ENCODE peak calls at places on chromosomes 13 and 19, in five cellular contexts. K is spleen, A is breast epithelium, W is upper lobe of left lung, S is HCT116. J is an unnamed sample.

GRCh38 chr19:7748756-7749155 is 1.4 kb upstream of the CD209 start:
- DNase-seq in W (no peak), S (peak; percentile 50), A (no peak), K (no peak), J (no peak)

GRCh38 chr13:25860862-25861261 is 191.0 kb downstream of the SHISA2 start:
- DNase-seq in S (no peak), K (no peak), A (no peak), W (no peak), J (no peak)

GRCh38 chr19:7871280-7871529 is 3.0 kb downstream of the PRR36 start:
- DNase-seq in W (no peak), A (no peak), K (no peak), S (no peak), J (no peak)

GRCh38 chr13:48398450-48399095 is 14.3 kb downstream of the LPAR6 start:
- DNase-seq in K (no peak), A (no peak), W (no peak), S (no peak), J (no peak)

GRCh38 chr19:36198116-36198515 is 16.3 kb downstream of the ZNF565 start:
- DNase-seq in A (no peak), K (no peak), W (no peak), S (no peak), J (no peak)

GRCh38 chr19:11087870-11088507 is 1.3 kb upstream of the LDLR start:
- DNase-seq in W (no peak), A (no peak), S (no peak), K (no peak), J (no peak)

GRCh38 chr13:20360041-20360491 is 127.9 kb upstream of the GJB6 start:
- DNase-seq in A (no peak), W (no peak), S (no peak), K (no peak), J (no peak)

GRCh38 chr13:46295531-46296464 is 84.1 kb downstream of the LRRC63 start:
- DNase-seq in A (peak; percentile 46), K (no peak), W (no peak), S (no peak), J (no peak)

GRCh38 chr13:106357198-106357597 is 178.3 kb downstream of the EFNB2 start:
- DNase-seq in A (no peak), S (no peak), K (no peak), W (no peak), J (no peak)

GRCh38 chr19:45467115-45467455 is 711 bp upstream of the FOSB start:
- DNase-seq in W (no peak), A (no peak), S (no peak), K (no peak), J (no peak)

GRCh38 chr13:48511621-48512232 is 21.2 kb downstream of the RCBTB2 start:
- DNase-seq in K (no peak), W (no peak), A (no peak), S (no peak), J (no peak)

GRCh38 chr13:34410653-34411052 is 531.4 kb upstream of the NBEA start:
- DNase-seq in A (no peak), K (no peak), S (no peak), W (no peak), J (no peak)

GRCh38 chr13:23695711-23696512 is 125.7 kb downstream of the TNFRSF19 start:
- DNase-seq in K (peak; percentile 94), A (no peak), W (peak; percentile 90), S (no peak), J (no peak)

GRCh38 chr19:18593367-18594095 is 4.9 kb downstream of the REX1BD start:
- DNase-seq in S (no peak), W (peak; percentile 36), K (no peak), A (no peak), J (no peak)

GRCh38 chr13:27827646-27828045 is 35.4 kb downstream of the GSX1 start:
- DNase-seq in K (no peak), W (no peak), A (no peak), S (no peak), J (no peak)

GRCh38 chr13:90444232-90444631 is 903.3 kb upstream of the MIR17HG start:
- DNase-seq in W (no peak), S (no peak), K (no peak), A (no peak), J (no peak)

GRCh38 chr19:18697680-18698079 is 14.2 kb downstream of the CRTC1 start:
- DNase-seq in S (no peak), A (no peak), W (no peak), K (no peak), J (peak; percentile 26)

GRCh38 chr19:2812414-2813234 is 7.0 kb upstream of the ZNF554 start:
- DNase-seq in W (peak; percentile 75), A (no peak), K (no peak), S (no peak), J (no peak)

GRCh38 chr13:108897955-108898354 is 268.5 kb downstream of the MYO16 start:
- DNase-seq in W (no peak), A (no peak), S (no peak), K (no peak), J (no peak)

GRCh38 chr13:86464193-86464592 is 665.0 kb upstream of the SLITRK6 start:
- DNase-seq in A (no peak), W (no peak), K (no peak), S (no peak), J (no peak)

GRCh38 chr13:75635621-75636338 is at the start of gene LMO7:
- DNase-seq in K (peak; percentile 90), S (no peak), A (peak; percentile 64), W (peak; percentile 93), J (peak; percentile 74)

GRCh38 chr13:66171821-66172220 is 1058.3 kb downstream of the PCDH9 start:
- DNase-seq in S (no peak), A (no peak), W (no peak), K (no peak), J (no peak)

GRCh38 chr13:43331676-43332075 is 308.3 kb downstream of the DNAJC15 start:
- DNase-seq in K (no peak), W (no peak), S (no peak), A (no peak), J (peak; percentile 28)

GRCh38 chr19:44570603-44570983 is 41.1 kb upstream of the CEACAM20 start:
- DNase-seq in S (no peak), K (no peak), W (no peak), A (no peak), J (no peak)

GRCh38 chr19:13014921-13015280 is 19.6 kb downstream of the NFIX start:
- DNase-seq in K (no peak), W (no peak), A (no peak), S (no peak), J (no peak)

GRCh38 chr19:40723661-40724254 is 6.8 kb downstream of the ITPKC start:
- DNase-seq in S (no peak), A (no peak), K (no peak), W (no peak), J (no peak)

GRCh38 chr13:40251343-40252032 is 415.0 kb downstream of the FOXO1 start:
- DNase-seq in S (no peak), W (no peak), K (no peak), A (no peak), J (no peak)

GRCh38 chr13:22265563-22265962 is 594.7 kb downstream of the FGF9 start:
- DNase-seq in K (no peak), S (no peak), A (no peak), W (no peak), J (no peak)

GRCh38 chr19:15629003-15629880 is 11.5 kb upstream of the CYP4F3 start:
- DNase-seq in A (peak; percentile 75), K (peak; percentile 97), S (peak; percentile 51), W (peak; percentile 85), J (peak; percentile 83)
- H3K9me3 ChIP-seq in A (no peaks in the 10 kb centered on the region), K (no peaks in the 10 kb centered on the region), S (no peaks in the 10 kb centered on the region), W (no peaks in the 10 kb centered on the region), J (no peaks in the 10 kb centered on the region)

DNA sequence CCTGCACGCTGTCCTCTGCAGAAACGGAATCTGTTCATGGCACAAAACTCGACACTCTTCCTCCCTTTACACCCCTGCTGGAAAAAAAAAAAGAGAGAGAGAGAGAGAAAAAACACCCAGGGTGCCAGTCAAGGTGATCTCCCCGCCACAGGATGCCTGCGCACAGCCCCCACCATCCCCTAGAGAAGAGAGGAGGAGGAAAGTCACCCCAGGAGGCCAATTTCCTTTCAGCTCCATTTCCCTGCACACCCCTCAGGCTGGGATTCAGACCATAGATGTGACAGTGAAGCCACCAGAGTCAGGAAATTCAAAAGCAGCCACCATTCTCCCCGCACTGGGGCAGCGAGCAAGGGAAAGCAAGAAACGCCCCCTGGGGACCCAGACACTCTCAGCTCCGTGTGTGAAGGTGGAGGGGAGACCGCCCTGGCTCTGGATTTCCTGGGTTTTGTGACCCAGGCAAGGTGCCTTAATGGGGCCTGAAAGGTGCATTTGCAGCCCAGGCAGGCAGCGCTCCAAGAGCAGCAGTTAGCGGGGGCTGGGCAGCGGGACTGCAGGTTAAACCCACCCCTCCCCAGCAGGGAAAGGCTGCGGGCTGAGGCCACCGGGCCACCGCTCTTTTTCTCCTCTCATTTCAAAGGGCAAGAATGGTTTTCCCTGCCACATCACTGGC is 84.0 kb upstream of the TM9SF2 start:
- DNase-seq in W (no peak), A (no peak), S (no peak), K (no peak), J (no peak)
- H3K4me1 ChIP-seq in W (no peaks in the 10 kb centered on the region), A (no peaks in the 10 kb centered on the region), S (no peaks in the 10 kb centered on the region), K (peaks cover 75% of the 10 kb centered on the region), J (no peaks in the 10 kb centered on the region)

DNA sequence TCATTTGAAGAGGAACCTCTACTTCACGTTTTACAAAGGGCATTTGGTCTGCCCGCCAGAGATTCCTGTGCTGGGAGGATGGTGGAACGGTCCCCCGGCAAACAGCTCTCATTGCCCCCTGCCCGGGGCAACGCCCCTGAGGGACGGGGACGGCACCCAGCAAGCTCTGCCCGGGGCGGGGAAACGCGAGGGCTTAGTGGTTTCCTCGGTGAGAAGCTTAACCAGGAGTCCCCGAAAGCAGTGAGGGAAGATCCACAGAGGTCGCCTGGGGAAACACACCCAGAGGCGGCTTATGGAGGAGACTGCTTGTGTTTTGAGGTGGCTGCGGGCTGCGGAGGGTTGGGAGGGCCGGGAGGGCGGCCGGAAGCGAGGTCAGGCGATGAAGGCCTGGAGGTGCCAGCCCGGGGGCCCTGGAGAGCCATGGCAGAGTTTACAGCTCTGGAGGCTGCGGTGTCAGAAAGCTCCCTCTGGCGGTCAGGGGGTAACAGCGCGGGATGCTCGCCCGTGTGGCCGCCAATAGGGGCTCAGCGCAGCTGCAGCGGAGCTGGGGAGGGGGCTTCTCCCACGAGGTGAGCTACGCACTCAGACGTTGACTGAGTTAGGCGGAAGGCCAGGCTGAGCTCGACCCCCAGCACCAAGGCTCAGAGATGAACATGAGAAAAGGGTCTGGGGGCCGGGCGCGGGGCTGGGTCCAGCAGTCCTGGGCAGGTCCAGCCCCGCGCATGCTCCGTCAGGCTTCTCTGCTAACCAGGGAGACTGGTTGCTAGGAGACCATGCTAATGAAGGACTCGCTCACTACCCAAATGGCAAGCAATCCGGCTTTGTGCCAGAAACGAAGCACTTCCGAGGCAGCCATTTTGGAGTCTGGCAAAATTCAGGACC is 652 bp upstream of the TPGS1 start:
- DNase-seq in K (peak; percentile 98), W (peak; percentile 94), A (peak; percentile 100), S (peak; percentile 99), J (peak; percentile 81)
- TF ChIP-seq POLR2AphosphoS5 in K (peak; percentile 70), W (no peak), A (no peak), S (peak; percentile 54), J (no peak)

GRCh38 chr13:113589961-113590339 is 5.4 kb downstream of the TFDP1 start:
- DNase-seq in S (no peak), W (no peak), K (peak; percentile 46), A (no peak), J (no peak)

GRCh38 chr13:113595131-113595530 is 10.6 kb downstream of the TFDP1 start:
- DNase-seq in W (no peak), S (no peak), A (no peak), K (peak; percentile 1), J (no peak)

GRCh38 chr13:113589251-113589960 is 4.9 kb downstream of the TFDP1 start:
- DNase-seq in A (no peak), W (no peak), K (peak; percentile 59), S (no peak), J (no peak)

GRCh38 chr13:113591750-113592149 is 7.2 kb downstream of the TFDP1 start:
- DNase-seq in S (no peak), W (no peak), K (peak; percentile 48), A (no peak), J (no peak)

GRCh38 chr13:113592571-113592970 is 8.0 kb downstream of the TFDP1 start:
- DNase-seq in A (no peak), K (peak; percentile 31), S (no peak), W (no peak), J (no peak)
- H3K9me3 ChIP-seq in A (no peaks in the 10 kb centered on the region), K (no peaks in the 10 kb centered on the region), S (no peaks in the 10 kb centered on the region), W (no peaks in the 10 kb centered on the region), J (no peaks in the 10 kb centered on the region)